ENCODE peak calls at places on chromosome 20, in eight cellular contexts. X is uterus, O is IMR-90, V is body of pancreas, F is prostate gland, R is gastrocnemius medialis, Z is heart left ventricle, Q is A549. J is an unnamed sample.

GRCh38 chr20:6685181-6685582 is 82.3 kb upstream of the BMP2 start:
- DNase-seq in Q (no peak), O (no peak), X (no peak), F (no peak), Z (no peak), R (no peak), V (no peak), J (no peak)

GRCh38 chr20:45311589-45312211 is 3.6 kb upstream of the MATN4 start:
- DNase-seq in Q (peak), O (peak), V (peak), Z (peak), R (no peak), X (peak), F (peak), J (no peak)

GRCh38 chr20:57589123-57589727 is 28.3 kb downstream of the PCK1 start:
- DNase-seq in X (no peak), F (no peak), Q (no peak), V (no peak), R (no peak), O (no peak), Z (peak), J (no peak)

GRCh38 chr20:49854190-49854875 is 41.7 kb downstream of the SLC9A8 start:
- DNase-seq in V (no peak), R (no peak), F (no peak), Z (no peak), Q (no peak), X (no peak), O (no peak), J (no peak)

GRCh38 chr20:54525906-54526596 is 50.7 kb downstream of the DOK5 start:
- DNase-seq in R (no peak), Q (no peak), V (no peak), Z (no peak), F (no peak), X (no peak), O (no peak), J (no peak)

GRCh38 chr20:11302436-11302835 is 615.3 kb upstream of the BTBD3 start:
- DNase-seq in V (no peak), O (peak), R (no peak), F (no peak), X (no peak), Q (no peak), Z (no peak), J (no peak)

GRCh38 chr20:58374027-58374850 is 14.8 kb upstream of the VAPB start:
- DNase-seq in O (no peak), Q (no peak), Z (no peak), R (no peak), F (no peak), V (no peak), X (no peak), J (no peak)

GRCh38 chr20:2305946-2306345 is 10.1 kb downstream of the TGM3 start:
- DNase-seq in F (no peak), V (no peak), Q (peak), Z (no peak), O (no peak), R (no peak), X (no peak), J (peak)

GRCh38 chr20:57544838-57545564 is 15.9 kb upstream of the PCK1 start:
- DNase-seq in O (no peak), X (no peak), R (no peak), Z (no peak), V (no peak), Q (no peak), F (no peak), J (no peak)

GRCh38 chr20:52446421-52447231 is 255.0 kb upstream of the ZFP64 start:
- DNase-seq in O (peak), F (no peak), Z (no peak), V (no peak), R (no peak), X (no peak), Q (no peak), J (no peak)

GRCh38 chr20:1949306-1949705 is 44.6 kb downstream of the PDYN start:
- DNase-seq in Q (no peak), O (no peak), R (no peak), Z (no peak), X (no peak), F (no peak), V (no peak), J (peak)

GRCh38 chr20:61959301-61959700 is 106.4 kb downstream of the TAF4 start:
- DNase-seq in R (peak), O (no peak), F (no peak), V (no peak), X (no peak), Q (peak), Z (no peak), J (no peak)

GRCh38 chr20:61503106-61503505 is 251.0 kb downstream of the CDH4 start:
- DNase-seq in R (no peak), Q (no peak), F (no peak), O (no peak), V (no peak), X (no peak), Z (no peak), J (no peak)

GRCh38 chr20:48648482-48649051 is 179.2 kb downstream of the PREX1 start:
- DNase-seq in Z (peak), R (no peak), X (no peak), O (no peak), Q (no peak), F (no peak), V (no peak), J (no peak)

GRCh38 chr20:61252601-61253263 is 671 bp downstream of the CDH4 start:
- DNase-seq in Z (no peak), Q (peak), F (no peak), R (no peak), O (peak), V (no peak), X (no peak), J (no peak)

DNA sequence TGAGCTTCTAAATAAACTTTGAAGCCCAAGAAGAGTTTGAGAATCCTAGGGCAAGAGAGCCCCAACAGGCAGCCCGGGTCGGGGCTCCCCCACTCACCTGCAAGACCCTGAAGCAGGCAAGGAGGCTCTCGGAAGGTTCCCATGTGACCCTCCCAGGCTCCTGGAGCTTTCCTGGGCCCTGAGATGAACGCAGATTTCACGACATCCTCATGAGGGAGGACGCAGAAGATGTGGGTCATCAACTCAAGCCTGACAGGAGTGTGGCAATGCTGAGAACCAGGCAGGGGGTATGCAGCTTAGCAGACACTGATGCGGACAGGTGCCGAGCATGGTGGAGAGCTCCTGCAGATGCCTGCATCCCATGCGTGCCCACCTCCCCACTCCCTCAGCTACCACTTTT is 184.5 kb upstream of the SLC24A3 start:
- DNase-seq in R (no peak), V (no peak), Q (no peak), Z (no peak), F (no peak), O (no peak), X (no peak), J (peak)
- TF ChIP-seq POLR2A in R (no peak), V (no peak), Q (no peak), Z (no peak), F (no peak), O (no peak), X (no peak), J (no peak)

DNA sequence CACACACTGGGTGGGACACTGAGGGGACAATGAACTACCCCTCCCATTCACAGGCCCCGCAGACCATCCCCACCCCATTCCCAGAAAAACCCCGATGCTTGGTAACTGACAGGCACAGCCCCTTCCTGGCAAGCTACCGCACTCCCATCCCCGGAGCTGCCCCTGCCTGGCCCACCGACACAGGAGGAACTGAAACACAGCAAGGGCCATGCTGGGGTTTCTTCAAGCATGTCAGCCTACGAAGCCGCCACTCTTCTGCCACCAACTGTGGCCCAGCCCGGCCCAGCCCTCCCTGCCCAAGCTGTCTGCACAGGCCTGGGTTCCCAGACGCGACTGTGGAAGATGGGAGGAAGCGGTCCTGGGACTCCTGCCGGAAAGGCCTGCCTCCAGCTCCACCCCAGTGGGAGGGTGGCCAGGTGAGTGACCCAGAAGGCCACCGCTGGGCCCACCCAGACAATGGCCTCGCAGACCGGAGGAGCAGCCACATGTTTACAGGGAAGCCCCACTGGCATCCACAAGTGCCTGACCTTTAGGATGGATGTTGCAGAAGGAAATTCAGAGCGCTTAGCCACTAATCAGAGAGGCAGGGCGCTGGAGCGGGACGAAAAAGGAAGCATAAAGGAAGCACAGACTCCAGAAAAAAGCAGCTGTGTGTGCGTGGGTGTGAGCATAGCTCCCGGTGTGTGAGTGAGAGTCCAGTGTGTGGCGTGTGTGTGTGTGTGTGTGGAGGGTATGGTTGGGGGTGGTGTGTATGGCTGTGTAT is 91.5 kb downstream of the PRND start:
- DNase-seq in Z (peak), V (peak), R (no peak), F (no peak), O (no peak), X (peak), Q (no peak), J (no peak)
- H3K4me3 ChIP-seq in Z (no peak), V (no peak), R (no peak), F (no peak), O (no peak), X (no peak), Q (no peak), J (no peak)

DNA sequence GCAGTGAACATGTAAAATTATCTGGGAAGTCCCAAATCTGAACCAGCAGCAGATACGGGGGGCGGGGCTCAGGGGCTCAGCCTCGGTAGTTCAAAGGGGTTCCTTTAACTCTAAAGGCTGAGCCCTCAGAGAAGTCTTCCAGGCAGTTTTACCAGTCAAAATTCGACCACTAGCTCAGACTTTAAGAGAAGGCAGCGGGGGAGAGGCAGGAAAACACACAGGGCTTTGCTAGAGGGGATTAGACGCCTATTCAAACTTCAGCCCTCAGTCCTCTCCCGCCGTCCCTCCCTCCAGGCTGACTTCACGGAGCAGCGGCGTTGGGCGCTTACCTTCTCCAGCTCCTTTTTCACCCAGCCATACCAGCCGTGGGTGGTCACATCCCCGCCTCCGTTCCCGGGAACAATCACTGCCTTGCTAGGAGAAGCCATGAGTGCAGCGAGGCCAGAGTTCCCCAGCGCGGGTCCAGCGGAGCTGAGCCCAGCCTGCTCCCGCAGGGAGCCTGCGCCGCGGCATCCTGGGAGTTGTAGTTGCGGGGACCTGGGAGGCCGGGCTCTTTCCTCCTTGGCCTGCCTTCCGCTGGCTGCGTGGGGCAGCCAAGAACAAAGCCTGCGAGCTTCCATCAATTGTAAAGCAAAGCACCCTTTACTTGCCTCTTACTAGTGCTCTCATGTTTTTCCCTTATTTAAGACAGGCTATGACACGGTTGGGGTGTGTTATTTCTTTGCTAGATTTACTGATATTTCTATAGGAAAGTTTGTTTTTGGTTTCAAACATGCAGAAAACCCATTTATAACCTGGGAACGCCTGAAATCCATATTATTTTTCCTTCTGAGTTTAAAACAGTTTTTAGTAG is at the start of gene RBBP9:
- DNase-seq in V (peak), F (peak), Z (peak), O (peak), R (peak), Q (peak), X (peak), J (peak)
- TF ChIP-seq POLR2A in V (no peak), F (peak), Z (peak), O (no peak), R (no peak), Q (peak), X (peak), J (no peak)

DNA sequence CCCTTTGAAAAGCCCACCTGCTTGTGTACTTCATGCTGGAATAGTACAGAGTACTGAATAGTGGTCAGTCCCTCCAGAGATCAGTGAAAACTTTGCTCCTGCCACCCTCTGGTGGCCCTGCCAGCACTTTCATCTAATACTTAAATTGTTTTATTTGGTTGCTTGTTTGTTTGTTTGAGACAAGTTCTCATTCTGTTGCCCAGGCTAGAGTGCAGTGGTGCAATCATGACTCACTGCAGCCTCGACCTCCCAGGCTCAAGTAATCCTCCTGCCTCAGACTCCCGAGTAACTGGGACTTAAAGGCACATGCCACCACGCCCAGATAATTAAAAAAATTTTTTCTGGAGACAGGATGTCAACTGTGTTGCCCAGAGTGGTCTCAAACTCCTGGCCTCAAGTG is 9.1 kb downstream of the FAM83D start:
- DNase-seq in O (no peak), F (no peak), R (no peak), V (no peak), X (no peak), Z (no peak), Q (peak), J (no peak)
- H3K4me3 ChIP-seq in O (no peak), F (no peak), R (no peak), V (no peak), X (no peak), Z (no peak), Q (no peak), J (no peak)

J was measured in lower leg skin.